ENCODE peak calls at places on chromosome 1, in five cellular contexts. One of them, this sample, is unnamed.

GRCh38 chr1:41994195-41994894 is 75.6 kb upstream of the HIVEP3 start:
- DNase-seq in fibroblast of pulmonary artery: no peak
- DNase-seq in nephron progenitor cell: no peak
- DNase-seq in MCF 10A: no peak
- DNase-seq in foreskin fibroblast: no peak
- DNase-seq in this sample: no peak

GRCh38 chr1:204584699-204585372 is 68.6 kb downstream of the MDM4 start:
- DNase-seq in fibroblast of pulmonary artery: no peak
- DNase-seq in nephron progenitor cell: no peak
- DNase-seq in MCF 10A: no peak
- DNase-seq in foreskin fibroblast: no peak
- DNase-seq in this sample: no peak

GRCh38 chr1:244989813-244990212 is 125.5 kb upstream of the HNRNPU start:
- DNase-seq in fibroblast of pulmonary artery: peak; percentile 50
- DNase-seq in nephron progenitor cell: no peak
- DNase-seq in MCF 10A: peak; percentile 77
- DNase-seq in foreskin fibroblast: peak; percentile 61
- DNase-seq in this sample: no peak

GRCh38 chr1:181173761-181174371 is 85.4 kb downstream of the IER5 start:
- DNase-seq in fibroblast of pulmonary artery: no peak
- DNase-seq in nephron progenitor cell: no peak
- DNase-seq in MCF 10A: no peak
- DNase-seq in foreskin fibroblast: no peak
- DNase-seq in this sample: no peak

GRCh38 chr1:186574951-186575747 is 105.1 kb downstream of the PTGS2 start:
- DNase-seq in fibroblast of pulmonary artery: peak; percentile 85
- DNase-seq in nephron progenitor cell: no peak
- DNase-seq in MCF 10A: peak; percentile 18
- DNase-seq in foreskin fibroblast: peak; percentile 9
- DNase-seq in this sample: no peak

GRCh38 chr1:63821650-63822049 is 47.8 kb downstream of the ROR1 start:
- DNase-seq in fibroblast of pulmonary artery: peak; percentile 85
- DNase-seq in nephron progenitor cell: no peak
- DNase-seq in MCF 10A: peak; percentile 46
- DNase-seq in foreskin fibroblast: peak; percentile 55
- DNase-seq in this sample: no peak

GRCh38 chr1:85397490-85398044 is 67.4 kb downstream of the DDAH1 start:
- DNase-seq in fibroblast of pulmonary artery: no peak
- DNase-seq in nephron progenitor cell: no peak
- DNase-seq in MCF 10A: no peak
- DNase-seq in foreskin fibroblast: no peak
- DNase-seq in this sample: no peak

GRCh38 chr1:192958871-192959270 is 100.3 kb downstream of the UCHL5 start:
- DNase-seq in fibroblast of pulmonary artery: peak; percentile 72
- DNase-seq in nephron progenitor cell: no peak
- DNase-seq in MCF 10A: peak; percentile 30
- DNase-seq in foreskin fibroblast: peak; percentile 80
- DNase-seq in this sample: no peak

GRCh38 chr1:81259620-81260411 is 540.9 kb upstream of the ADGRL2 start:
- DNase-seq in fibroblast of pulmonary artery: no peak
- DNase-seq in nephron progenitor cell: no peak
- DNase-seq in MCF 10A: no peak
- DNase-seq in foreskin fibroblast: no peak
- DNase-seq in this sample: no peak

DNA sequence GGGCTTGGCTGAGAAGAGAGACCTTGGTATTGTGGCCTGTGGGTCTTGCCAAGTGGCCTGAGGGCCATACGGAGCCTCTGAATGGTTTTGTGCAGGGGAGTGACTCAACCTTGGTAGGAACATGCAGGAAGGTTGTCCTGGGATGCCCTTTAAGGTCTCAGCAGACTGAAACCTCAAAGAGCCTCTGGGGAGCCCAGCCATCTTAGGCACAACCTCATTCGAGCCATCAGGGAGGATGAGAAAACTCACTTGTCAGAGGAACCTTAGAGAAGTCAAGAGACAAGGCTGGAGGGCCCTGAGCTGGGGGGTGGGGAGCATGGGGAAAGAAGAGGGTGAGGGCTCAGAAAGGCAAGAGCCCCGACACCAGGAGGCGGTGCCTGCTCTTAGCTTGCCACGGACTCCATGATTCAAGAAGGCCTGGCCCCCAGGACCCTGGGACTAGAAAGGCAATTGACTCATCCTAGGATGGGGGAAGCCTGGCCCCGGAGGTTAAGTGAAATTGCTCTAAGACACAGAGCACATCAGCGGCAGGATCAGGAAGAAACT is 13.0 kb downstream of the IFI6 start:
- DNase-seq in fibroblast of pulmonary artery: peak; percentile 51
- DNase-seq in nephron progenitor cell: no peak
- DNase-seq in MCF 10A: peak; percentile 86
- DNase-seq in foreskin fibroblast: peak; percentile 89
- DNase-seq in this sample: no peak
- TF ChIP-seq CTCF in fibroblast of pulmonary artery: no peak
- TF ChIP-seq CTCF in nephron progenitor cell: no peak
- TF ChIP-seq CTCF in MCF 10A: no peak
- TF ChIP-seq CTCF in foreskin fibroblast: no peak
- TF ChIP-seq CTCF in this sample: no peak

GRCh38 chr1:247096112-247096511 is 8.0 kb downstream of the ZNF669 start:
- DNase-seq in fibroblast of pulmonary artery: no peak
- DNase-seq in nephron progenitor cell: no peak
- DNase-seq in MCF 10A: no peak
- DNase-seq in foreskin fibroblast: no peak
- DNase-seq in this sample: no peak
- TF ChIP-seq CTCF in fibroblast of pulmonary artery: no peak
- TF ChIP-seq CTCF in nephron progenitor cell: no peak
- TF ChIP-seq CTCF in MCF 10A: no peak
- TF ChIP-seq CTCF in foreskin fibroblast: no peak
- TF ChIP-seq CTCF in this sample: no peak

DNA sequence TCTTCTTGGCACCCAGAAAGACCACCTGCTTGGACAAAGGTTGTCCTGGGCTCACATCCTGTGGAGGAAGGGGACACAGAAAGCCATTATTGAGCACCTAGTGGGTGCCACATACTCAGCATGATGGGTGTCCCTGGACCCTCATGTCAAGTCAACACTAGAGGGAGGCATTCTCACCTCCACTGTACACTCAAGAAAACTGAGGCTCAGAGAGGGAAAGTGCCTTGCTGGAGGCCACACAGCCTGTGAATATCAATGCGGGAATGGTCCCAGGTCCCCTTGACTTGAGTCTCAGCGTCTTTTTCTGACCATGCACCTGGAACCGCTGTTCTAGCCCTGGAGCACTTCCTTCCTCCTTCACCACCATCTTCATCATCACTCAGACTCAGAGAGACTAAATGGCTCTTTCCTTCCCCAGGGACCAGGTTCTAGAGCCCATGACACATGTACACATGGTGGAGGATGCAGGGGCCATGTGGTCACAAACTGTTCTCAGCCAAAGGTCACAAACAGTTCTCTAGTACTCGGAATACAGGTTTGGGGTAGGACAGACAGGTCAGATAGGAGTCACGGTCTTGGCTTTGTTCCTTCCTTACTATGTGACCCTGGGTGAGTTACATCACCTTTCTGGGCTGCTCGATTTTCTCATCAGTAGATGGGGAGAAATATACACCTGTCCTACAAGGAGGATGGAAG is 89.2 kb upstream of the WNT4 start:
- DNase-seq in fibroblast of pulmonary artery: no peak
- DNase-seq in nephron progenitor cell: no peak
- DNase-seq in MCF 10A: no peak
- DNase-seq in foreskin fibroblast: no peak
- DNase-seq in this sample: no peak
- TF ChIP-seq CTCF in fibroblast of pulmonary artery: no peak
- TF ChIP-seq CTCF in nephron progenitor cell: no peak
- TF ChIP-seq CTCF in MCF 10A: no peak
- TF ChIP-seq CTCF in foreskin fibroblast: no peak
- TF ChIP-seq CTCF in this sample: no peak

GRCh38 chr1:44361478-44361877 is 6.4 kb upstream of the ERI3 start:
- DNase-seq in fibroblast of pulmonary artery: peak; percentile 22
- DNase-seq in nephron progenitor cell: no peak
- DNase-seq in MCF 10A: peak; percentile 26
- DNase-seq in foreskin fibroblast: peak; percentile 27
- DNase-seq in this sample: no peak
- TF ChIP-seq CTCF in fibroblast of pulmonary artery: peak; percentile 31
- TF ChIP-seq CTCF in nephron progenitor cell: no peak
- TF ChIP-seq CTCF in MCF 10A: no peak
- TF ChIP-seq CTCF in foreskin fibroblast: peak; percentile 12
- TF ChIP-seq CTCF in this sample: peak; percentile 25

GRCh38 chr1:937521-937920 is 13.8 kb downstream of the SAMD11 start:
- DNase-seq in fibroblast of pulmonary artery: no peak
- DNase-seq in nephron progenitor cell: no peak
- DNase-seq in MCF 10A: no peak
- DNase-seq in foreskin fibroblast: no peak
- DNase-seq in this sample: no peak

GRCh38 chr1:938088-938683 is 14.5 kb downstream of the SAMD11 start:
- DNase-seq in fibroblast of pulmonary artery: peak; percentile 32
- DNase-seq in nephron progenitor cell: no peak
- DNase-seq in MCF 10A: peak; percentile 66
- DNase-seq in foreskin fibroblast: peak; percentile 69
- DNase-seq in this sample: no peak

GRCh38 chr1:940121-941026 is 16.7 kb downstream of the SAMD11 start:
- DNase-seq in fibroblast of pulmonary artery: peak; percentile 44
- DNase-seq in nephron progenitor cell: peak; percentile 77
- DNase-seq in MCF 10A: peak; percentile 60
- DNase-seq in foreskin fibroblast: peak; percentile 65
- DNase-seq in this sample: no peak

GRCh38 chr1:939511-940107 is 15.9 kb downstream of the SAMD11 start:
- DNase-seq in fibroblast of pulmonary artery: no peak
- DNase-seq in nephron progenitor cell: no peak
- DNase-seq in MCF 10A: no peak
- DNase-seq in foreskin fibroblast: no peak
- DNase-seq in this sample: no peak

DNA sequence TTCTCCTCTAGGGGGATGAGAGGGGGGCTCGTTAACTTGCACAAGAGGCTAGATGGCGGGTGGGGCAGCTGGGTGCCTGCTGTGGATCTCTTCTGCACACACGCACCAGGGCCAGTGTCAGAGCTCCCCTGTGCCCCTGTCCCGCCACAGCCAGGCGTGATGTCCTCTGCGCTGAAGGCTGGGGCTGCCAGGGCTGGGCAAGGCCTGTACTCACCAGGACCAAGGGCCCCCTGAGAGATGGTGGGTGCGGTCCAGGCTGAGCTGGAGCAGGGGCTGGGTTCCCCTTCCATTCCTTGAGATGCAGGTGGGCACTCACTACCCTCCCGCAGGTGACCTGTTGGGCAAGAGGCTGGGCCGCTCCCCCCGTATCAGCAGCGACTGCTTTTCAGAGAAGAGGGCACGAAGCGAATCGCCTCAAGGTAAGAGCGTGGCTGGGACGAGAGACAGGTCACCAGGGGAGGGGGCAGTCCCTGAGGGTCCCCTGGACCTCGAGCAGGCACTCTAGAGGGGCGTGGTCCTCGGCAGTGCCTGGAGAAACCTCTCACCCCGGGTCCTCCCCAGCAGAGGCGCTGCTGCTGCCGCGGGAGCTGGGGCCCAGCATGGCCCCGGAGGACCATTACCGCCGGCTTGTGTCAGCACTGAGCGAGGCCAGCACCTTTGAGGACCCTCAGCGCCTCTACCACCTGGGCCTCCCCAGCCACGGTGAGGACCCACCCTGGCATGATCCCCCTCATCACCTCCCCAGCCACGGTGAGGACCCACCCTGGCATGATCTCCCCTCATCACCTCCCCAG is 15.2 kb downstream of the SAMD11 start:
- DNase-seq in fibroblast of pulmonary artery: no peak
- DNase-seq in nephron progenitor cell: no peak
- DNase-seq in MCF 10A: no peak
- DNase-seq in foreskin fibroblast: no peak
- DNase-seq in this sample: no peak
- TF ChIP-seq CTCF in fibroblast of pulmonary artery: no peak
- TF ChIP-seq CTCF in nephron progenitor cell: no peak
- TF ChIP-seq CTCF in MCF 10A: no peak
- TF ChIP-seq CTCF in foreskin fibroblast: no peak
- TF ChIP-seq CTCF in this sample: no peak

GRCh38 chr1:32073387-32074229 is 869 bp downstream of the TMEM39B start:
- DNase-seq in fibroblast of pulmonary artery: no peak
- DNase-seq in nephron progenitor cell: no peak
- DNase-seq in MCF 10A: no peak
- DNase-seq in foreskin fibroblast: no peak
- DNase-seq in this sample: peak; percentile 68
- TF ChIP-seq CTCF in fibroblast of pulmonary artery: peak; percentile 16
- TF ChIP-seq CTCF in nephron progenitor cell: no peak
- TF ChIP-seq CTCF in MCF 10A: no peak
- TF ChIP-seq CTCF in foreskin fibroblast: no peak
- TF ChIP-seq CTCF in this sample: no peak

DNA sequence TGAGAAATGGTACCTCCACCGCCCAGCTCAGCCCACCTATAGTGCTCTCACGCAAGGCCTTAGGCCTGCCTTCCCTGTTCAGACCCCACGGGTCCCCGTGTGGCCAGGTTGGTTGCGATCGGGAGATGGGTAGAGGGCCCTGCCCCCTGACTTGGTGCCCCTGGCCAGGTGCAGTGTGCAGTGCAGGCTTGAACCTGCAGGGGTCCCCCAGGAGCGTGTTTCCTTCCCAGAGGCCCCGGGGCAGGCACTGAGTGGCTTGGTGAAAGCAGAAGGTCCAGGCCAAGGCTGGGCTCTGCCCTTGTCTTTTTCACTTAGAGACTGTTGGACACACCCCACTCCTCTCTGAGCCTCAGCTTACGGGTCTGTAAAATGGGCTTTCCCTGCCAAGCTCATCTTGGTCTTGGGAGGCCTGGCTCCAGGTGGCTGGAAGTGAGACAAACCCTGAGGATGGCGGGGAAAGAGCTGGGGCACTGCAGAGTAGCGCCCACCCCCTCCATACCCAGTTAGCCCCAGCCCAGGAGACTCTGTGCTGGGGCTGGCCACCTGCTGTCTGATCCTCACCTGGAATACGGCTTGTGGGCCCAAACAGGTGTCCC is 9.3 kb upstream of the HES5 start:
- DNase-seq in fibroblast of pulmonary artery: no peak
- DNase-seq in nephron progenitor cell: no peak
- DNase-seq in MCF 10A: no peak
- DNase-seq in foreskin fibroblast: no peak
- DNase-seq in this sample: no peak
- TF ChIP-seq CTCF in fibroblast of pulmonary artery: peak; percentile 28
- TF ChIP-seq CTCF in nephron progenitor cell: peak; percentile 26
- TF ChIP-seq CTCF in MCF 10A: peak; percentile 36
- TF ChIP-seq CTCF in foreskin fibroblast: peak; percentile 11
- TF ChIP-seq CTCF in this sample: no peak

This sample was measured in D721Med.